ENCODE peak calls at places on chromosomes 11 and 22, in eight cellular contexts. O, E, X, T, D, S, L and K are unnamed samples.

GRCh38 chr11:62012451-62013265 is 45.2 kb upstream of the FTH1 start:
- DNase-seq in X (no peak), S (peak; percentile 41), D (no peak), L (peak; percentile 33), T (peak; percentile 78), E (no peak), O (no peak), K (peak; percentile 71)

GRCh38 chr11:28760676-28761390 is 652.6 kb downstream of the METTL15 start:
- DNase-seq in T (no peak), S (no peak), X (no peak), D (no peak), O (no peak), E (no peak), L (peak; percentile 41), K (no peak)

GRCh38 chr11:111635706-111636045 is 33.4 kb downstream of the SIK2 start:
- DNase-seq in O (no peak), T (no peak), E (no peak), L (peak; percentile 52), X (peak; percentile 29), D (no peak), S (no peak), K (no peak)

GRCh38 chr11:112773256-112773655 is 188.0 kb upstream of the NCAM1 start:
- DNase-seq in T (no peak), O (no peak), E (no peak), S (no peak), X (no peak), D (no peak), L (no peak), K (no peak)

GRCh38 chr11:83759148-83759547 is 473.0 kb upstream of the CCDC90B start:
- DNase-seq in T (no peak), D (no peak), L (no peak), X (no peak), O (no peak), S (no peak), E (no peak), K (no peak)

GRCh38 chr11:132033051-132033450 is 662.6 kb downstream of the NTM start:
- DNase-seq in X (no peak), E (no peak), T (no peak), L (peak; percentile 83), D (no peak), O (no peak), S (no peak), K (no peak)

GRCh38 chr11:60844045-60844869 is 2.3 kb downstream of the CCDC86 start:
- DNase-seq in E (no peak), X (no peak), S (no peak), L (no peak), O (no peak), T (no peak), D (no peak), K (no peak)

GRCh38 chr11:30573951-30574350 is 12.2 kb downstream of the MPPED2 start:
- DNase-seq in S (no peak), E (no peak), L (no peak), X (no peak), D (no peak), T (peak; percentile 45), O (no peak), K (no peak)

GRCh38 chr22:38203090-38203810 is 1.5 kb downstream of the MAFF start:
- DNase-seq in T (no peak), L (no peak), X (no peak), E (peak; percentile 32), D (no peak), S (no peak), O (peak; percentile 86), K (peak; percentile 79)

GRCh38 chr11:2703487-2704141 is 3.8 kb upstream of the KCNQ1OT1 start:
- DNase-seq in X (no peak), S (no peak), L (no peak), D (peak; percentile 60), O (no peak), T (no peak), E (peak; percentile 67), K (no peak)

GRCh38 chr22:37501176-37501609 is 15.0 kb upstream of the MFNG start:
- DNase-seq in E (no peak), D (no peak), S (no peak), X (no peak), L (no peak), O (peak; percentile 61), T (no peak), K (no peak)

GRCh38 chr11:58652726-58653280 is 30.3 kb downstream of the CNTF start:
- DNase-seq in S (no peak), E (no peak), L (no peak), T (no peak), O (no peak), D (no peak), X (no peak), K (no peak)

GRCh38 chr11:119505861-119506260 is 82.9 kb upstream of the THY1 start:
- DNase-seq in L (no peak), T (no peak), S (no peak), D (no peak), X (no peak), O (no peak), E (no peak), K (no peak)

GRCh38 chr11:122439911-122440782 is 215.4 kb upstream of the UBASH3B start:
- DNase-seq in T (no peak), D (peak; percentile 72), X (no peak), L (peak; percentile 34), E (no peak), O (no peak), S (peak; percentile 15), K (no peak)

GRCh38 chr11:58787903-58788302 is 56.2 kb upstream of the GLYAT start:
- DNase-seq in E (no peak), S (no peak), D (no peak), X (no peak), L (no peak), O (no peak), T (no peak), K (no peak)

GRCh38 chr22:22703715-22704114 is 59.3 kb downstream of the GGTLC2 start:
- DNase-seq in S (peak; percentile 18), D (no peak), T (no peak), O (no peak), X (no peak), L (no peak), E (no peak), K (no peak)

GRCh38 chr11:18394928-18395734 is 768 bp downstream of the LDHA start:
- DNase-seq in D (no peak), S (peak; percentile 17), X (no peak), O (peak; percentile 33), L (peak; percentile 7), E (peak; percentile 57), T (no peak), K (no peak)

GRCh38 chr22:30903876-30904460 is 64.6 kb downstream of the MORC2 start:
- DNase-seq in O (no peak), L (no peak), E (no peak), D (no peak), T (peak; percentile 21), S (no peak), X (no peak), K (no peak)

GRCh38 chr22:43449205-43449830 is 37.5 kb downstream of the MPPED1 start:
- DNase-seq in O (no peak), E (no peak), L (no peak), X (no peak), D (peak; percentile 22), T (no peak), S (peak; percentile 13), K (no peak)

GRCh38 chr22:39148727-39149535 is 3.5 kb downstream of the CBX7 start:
- DNase-seq in T (no peak), E (peak; percentile 71), D (peak; percentile 89), X (no peak), L (no peak), O (peak; percentile 56), S (no peak), K (no peak)

GRCh38 chr11:26087095-26087935 is 244.6 kb upstream of the ANO3 start:
- DNase-seq in E (peak; percentile 91), X (no peak), O (no peak), L (no peak), D (no peak), S (no peak), T (no peak), K (no peak)

GRCh38 chr11:64245797-64246623 is 733 bp downstream of the PPP1R14B start:
- DNase-seq in T (peak; percentile 99), L (peak; percentile 92), E (peak; percentile 64), O (peak; percentile 78), X (peak; percentile 50), S (peak; percentile 88), D (peak; percentile 96), K (peak; percentile 69)

GRCh38 chr11:119791701-119792151 is 62.7 kb upstream of the NECTIN1 start:
- DNase-seq in D (peak; percentile 63), X (no peak), T (peak; percentile 89), L (peak; percentile 74), S (no peak), E (no peak), O (no peak), K (no peak)

GRCh38 chr11:8639655-8640054 is 42.8 kb downstream of the TRIM66 start:
- DNase-seq in L (no peak), D (no peak), O (no peak), E (no peak), X (no peak), T (no peak), S (no peak), K (no peak)
- H3K27ac ChIP-seq in L (no peak overlapping the region), D (no peak overlapping the region), O (no peak overlapping the region), E (no peak overlapping the region), X (no peak overlapping the region), T (no peak overlapping the region), S (no peak overlapping the region), K (no peak overlapping the region)

GRCh38 chr11:16946477-16947282 is 67.5 kb downstream of the PLEKHA7 start:
- DNase-seq in T (no peak), E (no peak), L (no peak), O (no peak), X (no peak), D (no peak), S (no peak), K (no peak)
- H3K27ac ChIP-seq in T (no peak overlapping the region), E (no peak overlapping the region), L (no peak overlapping the region), O (no peak overlapping the region), X (no peak overlapping the region), D (no peak overlapping the region), S (no peak overlapping the region), K (peak overlapping the region; percentile 61)

DNA sequence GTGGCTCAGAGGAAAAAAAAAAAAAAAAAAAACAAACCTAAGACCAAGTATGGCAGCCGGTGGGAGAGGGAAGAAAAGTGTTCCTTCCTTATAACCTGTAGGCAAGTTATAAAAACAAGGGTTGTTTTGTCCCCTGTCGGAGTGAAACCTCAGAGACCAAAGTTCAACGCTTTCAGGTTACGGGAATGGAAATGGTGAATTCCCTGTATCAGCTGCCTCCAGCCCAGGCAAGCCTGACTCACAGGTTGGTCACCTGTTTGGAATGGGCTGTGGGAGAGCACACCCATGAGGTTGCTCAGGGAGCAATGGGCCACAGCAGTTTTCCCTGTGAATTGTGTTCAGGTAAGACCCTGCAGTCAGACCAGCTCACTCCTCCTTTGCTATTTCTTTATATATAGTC is 138.9 kb downstream of the ETS1 start:
- DNase-seq in T (no peak), E (no peak), X (no peak), L (peak; percentile 77), O (no peak), D (no peak), S (peak; percentile 48), K (peak; percentile 76)
- H3K27ac ChIP-seq in T (no peak overlapping the region), E (no peak overlapping the region), X (no peak overlapping the region), L (peak overlapping the region; percentile 23), O (no peak overlapping the region), D (no peak overlapping the region), S (peak overlapping the region; percentile 48), K (peak overlapping the region; percentile 84)

DNA sequence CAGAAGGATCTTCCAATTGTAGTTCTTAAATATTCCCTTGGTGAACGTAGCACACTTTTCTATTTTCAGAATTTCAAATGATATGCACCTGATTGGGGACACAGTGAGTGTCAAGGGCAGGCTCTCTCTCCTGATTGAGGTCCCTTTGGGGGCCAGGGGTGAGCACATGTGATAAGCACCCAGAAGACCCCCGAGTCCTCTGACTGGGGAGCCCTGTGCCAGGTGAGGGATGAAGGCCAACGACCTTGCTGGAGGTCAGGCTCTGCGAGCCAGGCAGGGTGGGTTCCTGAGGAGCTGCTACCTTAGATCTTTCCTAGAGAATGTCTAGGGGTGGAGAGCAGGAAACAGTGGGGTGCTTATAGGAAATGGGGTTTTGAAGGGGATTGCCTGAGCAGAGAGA is 1253.9 kb downstream of the BRD1 start:
- DNase-seq in S (no peak), T (no peak), E (no peak), X (no peak), L (no peak), O (no peak), D (no peak), K (no peak)
- H3K27ac ChIP-seq in S (no peak overlapping the region), T (no peak overlapping the region), E (no peak overlapping the region), X (no peak overlapping the region), L (no peak overlapping the region), O (no peak overlapping the region), D (no peak overlapping the region), K (no peak overlapping the region)